ENCODE peak calls at places on chromosome 11, in nine cellular contexts. J is choroid plexus epithelial cell, S is stromal cell of bone marrow, D is heart left ventricle, Y is left lung, A is LoVo, C is small intestine, P is T follicular helper cell, W is neuronal stem cell. O is an unnamed sample.
A peak's percentile ranks its signal among the peaks of the same experiment; 100 is the strongest.

GRCh38 chr11:62574363-62575057 is 819 bp upstream of the EEF1G start:
- DNase-seq in J (no peak), S (no peak), D (peak; percentile 59), Y (peak; percentile 85), A (no peak), C (no peak), P (no peak), W (no peak), O (peak; percentile 41)

GRCh38 chr11:120167659-120168058 is 29.7 kb upstream of the TRIM29 start:
- DNase-seq in J (no peak), S (no peak), D (no peak), Y (no peak), A (no peak), C (no peak), P (no peak), W (no peak), O (no peak)

GRCh38 chr11:27705873-27706820 is 5.9 kb upstream of the BDNF start:
- DNase-seq in J (peak; percentile 52), S (no peak), D (no peak), Y (no peak), A (peak; percentile 31), C (no peak), P (no peak), W (no peak), O (no peak)

GRCh38 chr11:20011294-20011951 is 148.9 kb downstream of the DBX1 start:
- DNase-seq in J (peak; percentile 59), S (no peak), D (no peak), Y (no peak), A (no peak), C (no peak), P (no peak), W (no peak), O (no peak)

GRCh38 chr11:5937868-5938602 is 4.0 kb upstream of the OR56A3 start:
- DNase-seq in J (no peak), S (no peak), D (no peak), Y (no peak), A (no peak), C (no peak), P (no peak), W (no peak), O (no peak)

GRCh38 chr11:85279267-85279666 is 347.9 kb downstream of the DLG2 start:
- DNase-seq in J (no peak), S (no peak), D (no peak), Y (no peak), A (no peak), C (no peak), P (no peak), W (no peak), O (no peak)

GRCh38 chr11:73652046-73652730 is 5.8 kb downstream of the PLEKHB1 start:
- DNase-seq in J (no peak), S (no peak), D (peak; percentile 49), Y (no peak), A (no peak), C (peak; percentile 31), P (no peak), W (peak; percentile 84), O (peak; percentile 14)

GRCh38 chr11:105589346-105589745 is 20.5 kb upstream of the GRIA4 start:
- DNase-seq in J (peak; percentile 34), S (no peak), D (no peak), Y (no peak), A (no peak), C (no peak), P (no peak), W (no peak), O (no peak)

GRCh38 chr11:122691751-122692150 is 36.2 kb downstream of the UBASH3B start:
- DNase-seq in J (no peak), S (no peak), D (no peak), Y (no peak), A (no peak), C (no peak), P (no peak), W (no peak), O (no peak)

GRCh38 chr11:8203980-8204379 is 35.2 kb upstream of the RIC3 start:
- DNase-seq in J (no peak), S (no peak), D (no peak), Y (no peak), A (no peak), C (no peak), P (no peak), W (no peak), O (no peak)

GRCh38 chr11:8207080-8208000 is 38.5 kb upstream of the RIC3 start:
- DNase-seq in J (no peak), S (no peak), D (no peak), Y (no peak), A (no peak), C (no peak), P (no peak), W (no peak), O (no peak)

GRCh38 chr11:130323452-130324448 is 9.0 kb upstream of the ZBTB44 start:
- DNase-seq in J (peak; percentile 26), S (no peak), D (no peak), Y (no peak), A (no peak), C (no peak), P (no peak), W (no peak), O (no peak)

GRCh38 chr11:131767421-131767820 is 397.0 kb downstream of the NTM start:
- DNase-seq in J (peak; percentile 44), S (no peak), D (no peak), Y (no peak), A (no peak), C (no peak), P (no peak), W (no peak), O (no peak)

GRCh38 chr11:65132988-65133700 is 1.2 kb downstream of the SYVN1 start:
- DNase-seq in J (peak; percentile 35), S (no peak), D (no peak), Y (peak; percentile 93), A (peak; percentile 73), C (peak; percentile 90), P (no peak), W (no peak), O (peak; percentile 92)

GRCh38 chr11:20008870-20009644 is 151.2 kb downstream of the DBX1 start:
- DNase-seq in J (no peak), S (no peak), D (no peak), Y (no peak), A (no peak), C (no peak), P (no peak), W (no peak), O (no peak)

GRCh38 chr11:103585401-103585800 is 451.0 kb upstream of the DDI1 start:
- DNase-seq in J (no peak), S (no peak), D (no peak), Y (no peak), A (no peak), C (no peak), P (no peak), W (no peak), O (no peak)

GRCh38 chr11:58573451-58574104 is 2.1 kb downstream of the LPXN start:
- DNase-seq in J (peak; percentile 86), S (peak; percentile 87), D (peak; percentile 52), Y (no peak), A (peak; percentile 42), C (no peak), P (peak; percentile 38), W (no peak), O (no peak)

GRCh38 chr11:1202776-1203504 is 19.9 kb upstream of the MUC5B start:
- DNase-seq in J (peak; percentile 51), S (peak; percentile 3), D (no peak), Y (peak; percentile 92), A (peak; percentile 64), C (peak; percentile 38), P (peak; percentile 42), W (peak; percentile 62), O (peak; percentile 69)

GRCh38 chr11:134667505-134667904 is 255.5 kb upstream of the B3GAT1 start:
- DNase-seq in J (no peak), S (no peak), D (no peak), Y (no peak), A (no peak), C (no peak), P (no peak), W (no peak), O (no peak)

GRCh38 chr11:7485136-7485853 is at the start of gene OLFML1:
- DNase-seq in J (peak; percentile 7), S (peak; percentile 52), D (no peak), Y (no peak), A (no peak), C (no peak), P (no peak), W (no peak), O (no peak)

GRCh38 chr11:2325719-2326118 is 23.9 kb downstream of the TSPAN32 start:
- DNase-seq in J (peak; percentile 13), S (no peak), D (peak; percentile 85), Y (peak; percentile 28), A (peak; percentile 8), C (no peak), P (no peak), W (no peak), O (no peak)

GRCh38 chr11:66001941-66002647 is at the start of the genes BANF1 and EIF1AD:
- DNase-seq in J (peak; percentile 99), S (peak; percentile 97), D (peak; percentile 93), Y (peak; percentile 91), A (peak; percentile 96), C (peak; percentile 97), P (peak; percentile 85), W (peak; percentile 98), O (peak; percentile 95)

GRCh38 chr11:2086239-2087040 is 52.7 kb downstream of the IGF2 start:
- DNase-seq in J (no peak), S (no peak), D (no peak), Y (peak; percentile 54), A (no peak), C (no peak), P (no peak), W (no peak), O (no peak)

O was measured in transverse colon.